ENCODE peak calls at places on chromosomes 1 and 21, in nine cellular contexts. T is D341Med, K is NCI-H1092, B is uterus, C is AG04450, N is left ventricle myocardium inferior, F is iPS DF 6.9, Z is heart left ventricle, H is NCI-H446. W is an unnamed sample.

GRCh38 chr1:242139986-242140385 is 141.1 kb upstream of the MAP1LC3C start:
- DNase-seq in T (no peak), K (no peak), B (no peak), C (no peak), N (no peak), F (no peak), Z (no peak), H (no peak), W (no peak)

GRCh38 chr1:204885288-204885711 is 14.6 kb downstream of the NFASC start:
- DNase-seq in T (no peak), K (no peak), B (peak; percentile 49), C (no peak), N (peak; percentile 53), F (no peak), Z (peak; percentile 53), H (no peak), W (no peak)

GRCh38 chr21:29073222-29074006 is at the start of gene CCT8:
- DNase-seq in T (peak; percentile 98), K (peak; percentile 99), B (peak; percentile 99), C (peak; percentile 99), N (peak; percentile 99), F (peak; percentile 98), Z (peak; percentile 100), H (peak; percentile 99), W (peak; percentile 99)

GRCh38 chr1:55636691-55637090 is 421.5 kb upstream of the USP24 start:
- DNase-seq in T (no peak), K (no peak), B (no peak), C (no peak), N (no peak), F (no peak), Z (no peak), H (no peak), W (no peak)

GRCh38 chr1:242788771-242789170 is 264.3 kb upstream of the PLD5 start:
- DNase-seq in T (no peak), K (no peak), B (no peak), C (no peak), N (no peak), F (no peak), Z (no peak), H (no peak), W (no peak)

GRCh38 chr1:24203404-24203803 is 16.3 kb upstream of the IFNLR1 start:
- DNase-seq in T (no peak), K (no peak), B (no peak), C (no peak), N (no peak), F (no peak), Z (no peak), H (no peak), W (no peak)

GRCh38 chr1:229209386-229209785 is 61.5 kb upstream of the RAB4A start:
- DNase-seq in T (no peak), K (no peak), B (no peak), C (no peak), N (no peak), F (no peak), Z (no peak), H (no peak), W (no peak)

GRCh38 chr1:65393345-65393744 is 27.1 kb upstream of the LEPR start:
- DNase-seq in T (no peak), K (no peak), B (no peak), C (no peak), N (no peak), F (no peak), Z (no peak), H (no peak), W (no peak)

GRCh38 chr1:173914366-173914871 is 2.7 kb downstream of the SERPINC1 start:
- DNase-seq in T (peak; percentile 66), K (no peak), B (no peak), C (no peak), N (no peak), F (peak; percentile 27), Z (no peak), H (no peak), W (no peak)

GRCh38 chr21:44763451-44764318 is 37.9 kb downstream of the UBE2G2 start:
- DNase-seq in T (no peak), K (no peak), B (no peak), C (no peak), N (no peak), F (no peak), Z (no peak), H (no peak), W (no peak)

GRCh38 chr1:95247607-95248006 is 13.6 kb downstream of the RWDD3 start:
- DNase-seq in T (no peak), K (no peak), B (no peak), C (no peak), N (no peak), F (no peak), Z (peak; percentile 42), H (no peak), W (no peak)

GRCh38 chr21:44350773-44351481 is 2.5 kb upstream of the TRPM2 start:
- DNase-seq in T (no peak), K (no peak), B (no peak), C (no peak), N (no peak), F (no peak), Z (no peak), H (no peak), W (no peak)

GRCh38 chr1:172343246-172344099 is 77.0 kb upstream of the C1orf105 start:
- DNase-seq in T (no peak), K (no peak), B (no peak), C (peak; percentile 69), N (no peak), F (no peak), Z (no peak), H (peak; percentile 60), W (no peak)

GRCh38 chr1:111733183-111733995 is 5.8 kb downstream of the INKA2 start:
- DNase-seq in T (no peak), K (peak; percentile 69), B (no peak), C (no peak), N (peak; percentile 74), F (no peak), Z (peak; percentile 86), H (peak; percentile 80), W (peak; percentile 66)

GRCh38 chr1:54569339-54569738 is 21.3 kb downstream of the ACOT11 start:
- DNase-seq in T (no peak), K (no peak), B (no peak), C (no peak), N (no peak), F (no peak), Z (peak; percentile 87), H (no peak), W (no peak)

GRCh38 chr1:1892079-1892762 is 1.3 kb upstream of the GNB1 start:
- DNase-seq in T (no peak), K (no peak), B (no peak), C (no peak), N (no peak), F (no peak), Z (no peak), H (no peak), W (no peak)

GRCh38 chr1:111618953-111619634 is 495 bp upstream of the RAP1A start:
- DNase-seq in T (peak; percentile 22), K (no peak), B (no peak), C (no peak), N (no peak), F (peak; percentile 67), Z (no peak), H (no peak), W (no peak)

GRCh38 chr1:34745666-34746065 is 9.2 kb upstream of the GJB5 start:
- DNase-seq in T (no peak), K (no peak), B (no peak), C (no peak), N (no peak), F (no peak), Z (no peak), H (no peak), W (no peak)

GRCh38 chr1:56508523-56508983 is 70.8 kb downstream of the PLPP3 start:
- DNase-seq in T (no peak), K (no peak), B (no peak), C (no peak), N (peak; percentile 72), F (no peak), Z (peak; percentile 89), H (no peak), W (peak; percentile 52)

GRCh38 chr1:198829948-198830347 is 191.1 kb downstream of the PTPRC start:
- DNase-seq in T (no peak), K (no peak), B (no peak), C (no peak), N (no peak), F (peak; percentile 13), Z (no peak), H (peak; percentile 99), W (no peak)

GRCh38 chr1:185463011-185463410 is 146.0 kb upstream of the IVNS1ABP start:
- DNase-seq in T (no peak), K (no peak), B (no peak), C (no peak), N (no peak), F (no peak), Z (no peak), H (no peak), W (no peak)

GRCh38 chr1:206709772-206710456 is 25.2 kb downstream of the MAPKAPK2 start:
- DNase-seq in T (no peak), K (no peak), B (no peak), C (no peak), N (no peak), F (no peak), Z (no peak), H (no peak), W (no peak)

GRCh38 chr1:88681223-88681622 is 2.9 kb upstream of the PKN2 start:
- DNase-seq in T (no peak), K (no peak), B (no peak), C (no peak), N (no peak), F (no peak), Z (no peak), H (no peak), W (no peak)

GRCh38 chr21:28867401-28867800 is 125.3 kb downstream of the LTN1 start:
- DNase-seq in T (no peak), K (no peak), B (no peak), C (no peak), N (no peak), F (no peak), Z (no peak), H (no peak), W (no peak)

GRCh38 chr1:223720987-223721591 is 8.8 kb downstream of the CAPN2 start:
- DNase-seq in T (no peak), K (no peak), B (no peak), C (peak; percentile 85), N (no peak), F (no peak), Z (no peak), H (no peak), W (peak; percentile 72)

GRCh38 chr1:238960071-238960470 is 426.3 kb upstream of the CHRM3 start:
- DNase-seq in T (no peak), K (no peak), B (no peak), C (no peak), N (no peak), F (no peak), Z (no peak), H (no peak), W (no peak)

GRCh38 chr1:170586942-170587593 is 55.1 kb downstream of the GORAB start:
- DNase-seq in T (no peak), K (no peak), B (peak; percentile 35), C (peak; percentile 16), N (no peak), F (no peak), Z (no peak), H (peak; percentile 57), W (no peak)

GRCh38 chr1:19484338-19484792 is 974 bp downstream of the CAPZB start:
- DNase-seq in T (peak; percentile 48), K (no peak), B (no peak), C (no peak), N (no peak), F (no peak), Z (no peak), H (no peak), W (no peak)

GRCh38 chr1:32759997-32760623 is 57.0 kb downstream of the YARS1 start:
- DNase-seq in T (no peak), K (no peak), B (peak; percentile 74), C (no peak), N (no peak), F (no peak), Z (no peak), H (no peak), W (peak; percentile 96)

GRCh38 chr1:201714542-201715276 is 114.2 kb upstream of the IPO9 start:
- DNase-seq in T (no peak), K (no peak), B (peak; percentile 84), C (peak; percentile 95), N (peak; percentile 68), F (no peak), Z (peak; percentile 92), H (peak; percentile 64), W (peak; percentile 85)

GRCh38 chr1:205748398-205749093 is 1.4 kb downstream of the NUCKS1 start:
- DNase-seq in T (peak; percentile 28), K (peak; percentile 42), B (no peak), C (peak; percentile 63), N (no peak), F (no peak), Z (no peak), H (peak; percentile 77), W (no peak)